ENCODE peak calls at places on chromosomes 2 and 18, in five cellular contexts. J is PC-9, B is MG63, D is suprapubic skin, S is right lobe of liver. P is an unnamed sample.

GRCh38 chr2:168850846-168851245 is 39.4 kb downstream of the SPC25 start:
- DNase-seq in D (no peak), J (no peak), S (no peak), B (no peak), P (no peak)

GRCh38 chr18:34772887-34773286 is 62.8 kb downstream of the DTNA start:
- DNase-seq in B (peak; percentile 1), D (no peak), S (no peak), J (no peak), P (no peak)

GRCh38 chr18:34506198-34506597 is 203.9 kb upstream of the DTNA start:
- DNase-seq in D (no peak), S (no peak), J (no peak), B (no peak), P (no peak)

GRCh38 chr2:69755862-69756467 is 14.0 kb downstream of the ANXA4 start:
- DNase-seq in B (peak; percentile 74), J (peak; percentile 81), S (no peak), D (no peak), P (no peak)

GRCh38 chr2:42698940-42699339 is 65.0 kb downstream of the OXER1 start:
- DNase-seq in D (no peak), B (no peak), J (no peak), S (no peak), P (no peak)

GRCh38 chr18:80246656-80247402 is 485 bp downstream of the PARD6G start:
- DNase-seq in S (peak; percentile 65), B (peak; percentile 10), J (no peak), D (peak; percentile 79), P (no peak)

GRCh38 chr18:31835528-31836138 is 75.0 kb upstream of the SLC25A52 start:
- DNase-seq in S (no peak), D (no peak), J (no peak), B (no peak), P (no peak)

GRCh38 chr2:62200291-62200841 is 4.5 kb downstream of the B3GNT2 start:
- DNase-seq in D (no peak), J (no peak), B (no peak), S (no peak), P (no peak)

GRCh38 chr2:71130325-71131260 is at the start of gene MPHOSPH10:
- DNase-seq in B (peak; percentile 89), D (peak; percentile 95), J (peak; percentile 87), S (peak; percentile 92), P (peak; percentile 91)

GRCh38 chr18:71899707-71900483 is 644.2 kb downstream of the CBLN2 start:
- DNase-seq in B (no peak), S (no peak), D (no peak), J (no peak), P (no peak)

GRCh38 chr2:156064540-156064939 is 268.0 kb downstream of the NR4A2 start:
- DNase-seq in D (no peak), J (no peak), S (no peak), B (no peak), P (no peak)

GRCh38 chr2:188293601-188294482 is 2.2 kb downstream of the GULP1 start:
- DNase-seq in J (peak; percentile 47), D (peak; percentile 88), S (peak; percentile 55), B (peak; percentile 91), P (peak; percentile 86)

GRCh38 chr2:501130-501529 is 176.1 kb downstream of the TMEM18 start:
- DNase-seq in J (no peak), D (no peak), B (no peak), S (no peak), P (no peak)

GRCh38 chr2:118913805-118914645 is 28.0 kb upstream of the MARCO start:
- DNase-seq in J (no peak), D (no peak), S (no peak), B (no peak), P (no peak)

GRCh38 chr2:122078451-122078850 is 323.0 kb downstream of the TSN start:
- DNase-seq in D (no peak), S (no peak), B (no peak), J (no peak), P (no peak)

GRCh38 chr2:20050104-20050711 is 1.2 kb downstream of the LAPTM4A start:
- DNase-seq in S (no peak), D (no peak), B (no peak), J (peak; percentile 15), P (peak; percentile 44)

GRCh38 chr2:225002039-225002655 is 40.1 kb downstream of the DOCK10 start:
- DNase-seq in D (no peak), S (no peak), J (peak; percentile 48), B (peak; percentile 24), P (peak; percentile 66)

GRCh38 chr18:32208012-32208411 is 18.2 kb downstream of the MEP1B start:
- DNase-seq in J (no peak), D (no peak), B (no peak), S (peak; percentile 78), P (no peak)

GRCh38 chr2:12055219-12055618 is 308.8 kb downstream of the LPIN1 start:
- DNase-seq in J (no peak), S (no peak), D (no peak), B (no peak), P (no peak)

GRCh38 chr2:20609349-20609994 is 41.4 kb downstream of the HS1BP3 start:
- DNase-seq in D (peak; percentile 59), S (peak; percentile 19), B (peak; percentile 63), J (no peak), P (no peak)

GRCh38 chr2:215136669-215137328 is 1.6 kb downstream of the ABCA12 start:
- DNase-seq in J (no peak), D (no peak), B (no peak), S (no peak), P (peak; percentile 9)

GRCh38 chr2:27795093-27795834 is 23.7 kb downstream of the MRPL33 start:
- DNase-seq in J (no peak), S (no peak), D (no peak), B (no peak), P (no peak)

GRCh38 chr2:36677995-36678605 is 18.4 kb upstream of the VIT start:
- DNase-seq in B (peak; percentile 12), J (no peak), S (no peak), D (no peak), P (peak; percentile 34)

GRCh38 chr2:126700073-126700581 is 44.2 kb downstream of the GYPC start:
- DNase-seq in J (no peak), D (no peak), B (peak; percentile 10), S (no peak), P (no peak)

GRCh38 chr2:237333748-237334147 is 80.2 kb downstream of the COL6A3 start:
- DNase-seq in S (no peak), D (no peak), J (no peak), B (no peak), P (no peak)

GRCh38 chr2:68237404-68237803 is 14.9 kb downstream of the PPP3R1 start:
- DNase-seq in D (no peak), J (no peak), B (no peak), S (no peak), P (no peak)

GRCh38 chr18:63882333-63883141 is 5.0 kb upstream of the SERPINB2 start:
- DNase-seq in D (no peak), B (no peak), S (no peak), J (peak; percentile 61), P (peak; percentile 84)

GRCh38 chr2:31973665-31974064 is 37.1 kb downstream of the MEMO1 start:
- DNase-seq in J (no peak), B (no peak), S (no peak), D (no peak), P (no peak)

GRCh38 chr18:6396843-6397242 is 17.9 kb downstream of the L3MBTL4 start:
- DNase-seq in B (no peak), J (no peak), D (no peak), S (no peak), P (no peak)

GRCh38 chr2:165328272-165328671 is 89.1 kb downstream of the SCN2A start:
- DNase-seq in D (no peak), B (no peak), J (no peak), S (no peak), P (no peak)

GRCh38 chr2:25590921-25591505 is 82.4 kb downstream of the DTNB start:
- DNase-seq in B (no peak), J (no peak), S (no peak), D (no peak), P (no peak)

GRCh38 chr2:28373854-28374253 is 18.8 kb upstream of the FOSL2 start:
- DNase-seq in J (no peak), B (no peak), D (no peak), S (no peak), P (no peak)

GRCh38 chr2:61460168-61460567 is 10.7 kb downstream of the USP34 start:
- DNase-seq in B (peak; percentile 38), D (no peak), S (no peak), J (no peak), P (peak; percentile 21)

GRCh38 chr2:117170897-117171296 is 643.6 kb upstream of the DDX18 start:
- DNase-seq in D (no peak), B (no peak), S (no peak), J (no peak), P (no peak)

GRCh38 chr2:207502799-207503198 is 27.0 kb upstream of the CREB1 start:
- DNase-seq in S (no peak), D (no peak), J (no peak), B (no peak), P (no peak)

GRCh38 chr2:102915128-102915527 is 153.3 kb downstream of the TMEM182 start:
- DNase-seq in S (no peak), J (peak; percentile 14), D (no peak), B (peak; percentile 66), P (peak; percentile 1)

GRCh38 chr2:102910724-102911123 is 148.9 kb downstream of the TMEM182 start:
- DNase-seq in J (no peak), S (no peak), B (no peak), D (no peak), P (no peak)
- H3K4me3 ChIP-seq in J (no peak overlapping the region), S (no peak overlapping the region), B (no peak overlapping the region), D (no peak overlapping the region), P (no peak overlapping the region)

GRCh38 chr2:89821455-89821945 is 1130.0 kb downstream of the RPIA start:
- DNase-seq in S (no peak), J (no peak), D (no peak), B (no peak), P (no peak)
- H3K9me3 ChIP-seq in S (no peaks in the 10 kb centered on the region), J (peaks cover 73% of the 10 kb centered on the region), D (peaks cover 45% of the 10 kb centered on the region), B (peaks cover 53% of the 10 kb centered on the region), P (peaks cover 6% of the 10 kb centered on the region)

GRCh38 chr18:2146754-2147153 is 424.6 kb downstream of the METTL4 start:
- DNase-seq in B (no peak), S (no peak), D (no peak), J (no peak), P (no peak)
- H3K4me3 ChIP-seq in B (no peak overlapping the region), S (no peak overlapping the region), D (no peak overlapping the region), J (no peak overlapping the region), P (no peak overlapping the region)

GRCh38 chr2:5521462-5521861 is 170.7 kb upstream of the SOX11 start:
- DNase-seq in J (no peak), S (no peak), B (no peak), D (no peak), P (no peak)

GRCh38 chr2:5530022-5530696 is 162.0 kb upstream of the SOX11 start:
- DNase-seq in B (no peak), S (no peak), D (no peak), J (no peak), P (no peak)

GRCh38 chr2:5520352-5520996 is 171.7 kb upstream of the SOX11 start:
- DNase-seq in S (no peak), J (no peak), B (peak; percentile 51), D (no peak), P (no peak)

GRCh38 chr2:5528741-5529140 is 163.4 kb upstream of the SOX11 start:
- DNase-seq in D (no peak), J (no peak), B (no peak), S (no peak), P (no peak)

GRCh38 chr2:5524551-5524950 is 167.6 kb upstream of the SOX11 start:
- DNase-seq in D (no peak), J (no peak), S (no peak), B (no peak), P (no peak)
- H3K9me3 ChIP-seq in D (no peaks in the 10 kb centered on the region), J (no peaks in the 10 kb centered on the region), S (no peaks in the 10 kb centered on the region), B (no peaks in the 10 kb centered on the region), P (no peaks in the 10 kb centered on the region)

GRCh38 chr2:65144571-65144970 is 14.7 kb upstream of the RAB1A start:
- DNase-seq in J (no peak), D (no peak), B (no peak), S (no peak), P (no peak)
- H3K4me3 ChIP-seq in J (no peak overlapping the region), D (no peak overlapping the region), B (no peak overlapping the region), S (no peak overlapping the region), P (no peak overlapping the region)

P was measured in SJSA1.